ENCODE peak calls at places on chromosomes 12 and 14, in four cellular contexts. One of them, this sample, is unnamed.

GRCh38 chr12:47894652-47895051 is 10.1 kb downstream of the VDR start:
- DNase-seq in hepatocyte: no peak
- DNase-seq in kidney: no peak
- DNase-seq in GM23338: no peak
- DNase-seq in this sample: no peak

GRCh38 chr12:46214668-46215429 is 54.0 kb downstream of the SLC38A1 start:
- DNase-seq in hepatocyte: no peak
- DNase-seq in kidney: peak
- DNase-seq in GM23338: no peak
- DNase-seq in this sample: peak

GRCh38 chr14:71318097-71318459 is 410.8 kb downstream of the PCNX1 start:
- DNase-seq in hepatocyte: no peak
- DNase-seq in kidney: no peak
- DNase-seq in GM23338: no peak
- DNase-seq in this sample: no peak

GRCh38 chr12:64451687-64452558 is at the start of gene TBK1:
- DNase-seq in hepatocyte: peak
- DNase-seq in kidney: peak
- DNase-seq in GM23338: peak
- DNase-seq in this sample: peak

GRCh38 chr14:105472496-105472991 is 2.1 kb upstream of the CRIP2 start:
- DNase-seq in hepatocyte: no peak
- DNase-seq in kidney: peak
- DNase-seq in GM23338: no peak
- DNase-seq in this sample: peak

GRCh38 chr12:21527451-21528180 is 1.5 kb downstream of the SPX start:
- DNase-seq in hepatocyte: peak
- DNase-seq in kidney: peak
- DNase-seq in GM23338: peak
- DNase-seq in this sample: peak

GRCh38 chr12:123889000-123889399 is 83.6 kb downstream of the CCDC92 start:
- DNase-seq in hepatocyte: no peak
- DNase-seq in kidney: no peak
- DNase-seq in GM23338: no peak
- DNase-seq in this sample: no peak

GRCh38 chr14:83071888-83072501 is 1538.3 kb upstream of the SEL1L start:
- DNase-seq in hepatocyte: peak
- DNase-seq in kidney: no peak
- DNase-seq in GM23338: peak
- DNase-seq in this sample: no peak

GRCh38 chr14:24032727-24033418 is 18.9 kb upstream of the CARMIL3 start:
- DNase-seq in hepatocyte: no peak
- DNase-seq in kidney: no peak
- DNase-seq in GM23338: no peak
- DNase-seq in this sample: no peak

GRCh38 chr14:74239848-74240793 is 872 bp downstream of the VSX2 start:
- DNase-seq in hepatocyte: no peak
- DNase-seq in kidney: no peak
- DNase-seq in GM23338: peak
- DNase-seq in this sample: no peak

GRCh38 chr12:4172999-4173398 is 100.6 kb upstream of the CCND2 start:
- DNase-seq in hepatocyte: peak
- DNase-seq in kidney: no peak
- DNase-seq in GM23338: no peak
- DNase-seq in this sample: no peak

GRCh38 chr12:52519826-52520662 is at the start of gene KRT5:
- DNase-seq in hepatocyte: no peak
- DNase-seq in kidney: peak
- DNase-seq in GM23338: no peak
- DNase-seq in this sample: no peak

GRCh38 chr12:29043069-29043468 is 106.0 kb upstream of the FAR2 start:
- DNase-seq in hepatocyte: no peak
- DNase-seq in kidney: no peak
- DNase-seq in GM23338: no peak
- DNase-seq in this sample: no peak

GRCh38 chr14:34436118-34436905 is 25.7 kb downstream of the SPTSSA start:
- DNase-seq in hepatocyte: peak
- DNase-seq in kidney: no peak
- DNase-seq in GM23338: no peak
- DNase-seq in this sample: no peak

GRCh38 chr12:131801254-131801866 is 26.8 kb upstream of the MMP17 start:
- DNase-seq in hepatocyte: no peak
- DNase-seq in kidney: no peak
- DNase-seq in GM23338: no peak
- DNase-seq in this sample: no peak

GRCh38 chr12:22631863-22632463 is 7.0 kb downstream of the ETNK1 start:
- DNase-seq in hepatocyte: peak
- DNase-seq in kidney: no peak
- DNase-seq in GM23338: peak
- DNase-seq in this sample: no peak

GRCh38 chr14:35398095-35398584 is 6.4 kb downstream of the NFKBIA start:
- DNase-seq in hepatocyte: peak
- DNase-seq in kidney: no peak
- DNase-seq in GM23338: no peak
- DNase-seq in this sample: no peak

GRCh38 chr14:50935126-50936090 is 8.9 kb downstream of the PYGL start:
- DNase-seq in hepatocyte: no peak
- DNase-seq in kidney: no peak
- DNase-seq in GM23338: no peak
- DNase-seq in this sample: no peak

GRCh38 chr12:17334784-17335183 is 728.8 kb upstream of the LMO3 start:
- DNase-seq in hepatocyte: no peak
- DNase-seq in kidney: no peak
- DNase-seq in GM23338: peak
- DNase-seq in this sample: no peak

GRCh38 chr12:26523708-26524150 is 309.3 kb downstream of the ITPR2 start:
- DNase-seq in hepatocyte: peak
- DNase-seq in kidney: peak
- DNase-seq in GM23338: no peak
- DNase-seq in this sample: peak

GRCh38 chr12:105427883-105428282 is 97.4 kb downstream of the C12orf75 start:
- DNase-seq in hepatocyte: no peak
- DNase-seq in kidney: no peak
- DNase-seq in GM23338: no peak
- DNase-seq in this sample: no peak

GRCh38 chr12:76037130-76038105 is 5.8 kb upstream of the PHLDA1 start:
- DNase-seq in hepatocyte: peak
- DNase-seq in kidney: no peak
- DNase-seq in GM23338: peak
- DNase-seq in this sample: no peak

GRCh38 chr14:104841730-104842129 is 23.3 kb upstream of the CEP170B start:
- DNase-seq in hepatocyte: no peak
- DNase-seq in kidney: no peak
- DNase-seq in GM23338: no peak
- DNase-seq in this sample: no peak

GRCh38 chr12:131808744-131809371 is 19.3 kb upstream of the MMP17 start:
- DNase-seq in hepatocyte: no peak
- DNase-seq in kidney: no peak
- DNase-seq in GM23338: peak
- DNase-seq in this sample: peak

GRCh38 chr12:66182956-66183355 is 6.1 kb upstream of the IRAK3 start:
- DNase-seq in hepatocyte: no peak
- DNase-seq in kidney: no peak
- DNase-seq in GM23338: no peak
- DNase-seq in this sample: no peak

GRCh38 chr14:88791629-88792571 is 853 bp downstream of the EML5 start:
- DNase-seq in hepatocyte: peak
- DNase-seq in kidney: peak
- DNase-seq in GM23338: peak
- DNase-seq in this sample: peak

This sample was measured in left cardiac atrium.